ENCODE peak calls at places on chromosomes 16 and 17, in ten cellular contexts. P is mucosa of descending colon, R is psoas muscle, C is stomach, O is PC-9, Z is cardiac muscle cell, V is A549, F is K562, Q is GM23248, K is heart right ventricle. T is an unnamed sample. For H3K4me1, the result is how much of the 10 kb centered on the place peaks cover.

GRCh38 chr17:33986566-33986965 is 268.5 kb upstream of the CCL2 start:
- DNase-seq in P (no peak), R (no peak), C (no peak), O (no peak), Z (no peak), V (no peak), F (no peak), Q (no peak), K (no peak), T (no peak)

GRCh38 chr17:7841309-7841621 is 7.2 kb downstream of the KDM6B start:
- DNase-seq in P (no peak), R (no peak), C (no peak), O (no peak), Z (peak), V (no peak), F (no peak), Q (no peak), K (no peak), T (peak)

GRCh38 chr16:715448-716249 is 731 bp downstream of the METRN start:
- DNase-seq in P (no peak), R (no peak), C (no peak), O (peak), Z (peak), V (peak), F (peak), Q (peak), K (no peak), T (peak)

GRCh38 chr17:751269-752001 is 629 bp downstream of the GEMIN4 start:
- DNase-seq in P (peak), R (peak), C (peak), O (peak), Z (peak), V (peak), F (no peak), Q (peak), K (peak), T (no peak)

GRCh38 chr16:67186550-67186950 is 2.8 kb upstream of the MATCAP1 start:
- DNase-seq in P (no peak), R (no peak), C (no peak), O (peak), Z (no peak), V (no peak), F (no peak), Q (peak), K (no peak), T (no peak)

GRCh38 chr16:22318690-22319358 is 21.6 kb downstream of the POLR3E start:
- DNase-seq in P (no peak), R (no peak), C (peak), O (peak), Z (no peak), V (peak), F (peak), Q (peak), K (no peak), T (peak)

GRCh38 chr16:7835032-7835431 is 502.4 kb downstream of the RBFOX1 start:
- DNase-seq in P (no peak), R (no peak), C (no peak), O (no peak), Z (no peak), V (no peak), F (no peak), Q (no peak), K (no peak), T (no peak)

GRCh38 chr17:38463451-38463858 is 35.2 kb downstream of the ARHGAP23 start:
- DNase-seq in P (no peak), R (no peak), C (no peak), O (no peak), Z (no peak), V (no peak), F (no peak), Q (peak), K (peak), T (no peak)

GRCh38 chr17:9622961-9623360 is 22.4 kb upstream of the USP43 start:
- DNase-seq in P (no peak), R (no peak), C (no peak), O (no peak), Z (no peak), V (no peak), F (no peak), Q (no peak), K (no peak), T (no peak)

GRCh38 chr17:21374455-21375161 is 1.5 kb upstream of the KCNJ12 start:
- DNase-seq in P (no peak), R (no peak), C (no peak), O (no peak), Z (no peak), V (peak), F (no peak), Q (no peak), K (no peak), T (no peak)

GRCh38 chr16:84741351-84741791 is 41.6 kb downstream of the USP10 start:
- DNase-seq in P (no peak), R (no peak), C (no peak), O (no peak), Z (no peak), V (no peak), F (no peak), Q (peak), K (no peak), T (no peak)

GRCh38 chr17:77318021-77318420 is 177.3 kb downstream of the SEC14L1 start:
- DNase-seq in P (peak), R (no peak), C (no peak), O (no peak), Z (no peak), V (no peak), F (no peak), Q (no peak), K (no peak), T (no peak)

GRCh38 chr16:55588799-55589198 is 22.3 kb downstream of the CAPNS2 start:
- DNase-seq in P (no peak), R (no peak), C (no peak), O (no peak), Z (no peak), V (no peak), F (no peak), Q (no peak), K (no peak), T (no peak)

GRCh38 chr16:4868046-4868445 is 20.8 kb downstream of the UBN1 start:
- DNase-seq in P (no peak), R (no peak), C (no peak), O (no peak), Z (no peak), V (no peak), F (no peak), Q (no peak), K (no peak), T (no peak)

GRCh38 chr16:15792563-15792971 is 64.3 kb downstream of the MYH11 start:
- DNase-seq in P (no peak), R (no peak), C (no peak), O (no peak), Z (no peak), V (no peak), F (no peak), Q (no peak), K (no peak), T (peak)
- H3K4me1 ChIP-seq in P (under half), R (under half), C (half or more), O (under half), Z (under half), V (under half), F (under half), Q (under half), K (under half), T (under half)

DNA sequence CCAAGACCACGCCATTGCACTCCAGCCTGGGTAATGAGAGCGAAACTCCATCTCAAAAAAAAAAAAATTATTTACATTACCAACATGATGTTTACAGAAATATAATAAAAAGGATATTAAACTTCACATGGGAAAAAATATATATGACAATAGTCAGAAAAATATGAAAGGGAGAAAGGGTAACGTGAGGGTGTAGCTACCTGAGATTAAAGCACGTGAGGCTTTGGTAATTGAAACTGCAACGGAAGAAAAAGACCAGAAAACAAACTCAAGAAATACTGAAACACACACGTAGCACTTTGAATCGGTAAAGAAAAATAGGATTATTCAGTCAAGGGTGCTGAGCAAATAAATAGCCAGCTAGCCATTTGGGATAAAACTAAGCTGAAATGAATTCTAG is 53.6 kb downstream of the CYTH1 start:
- DNase-seq in P (no peak), R (no peak), C (no peak), O (no peak), Z (no peak), V (no peak), F (no peak), Q (no peak), K (no peak), T (no peak)
- H3K4me3 ChIP-seq in P (no peak), R (no peak), C (no peak), O (no peak), Z (no peak), V (no peak), F (no peak), Q (no peak), K (no peak), T (no peak)

GRCh38 chr16:75258807-75259141 is 7.3 kb upstream of the BCAR1 start:
- DNase-seq in P (no peak), R (no peak), C (no peak), O (no peak), Z (no peak), V (no peak), F (no peak), Q (no peak), K (no peak), T (no peak)

GRCh38 chr16:75254359-75254837 is 3.0 kb upstream of the BCAR1 start:
- DNase-seq in P (no peak), R (peak), C (no peak), O (no peak), Z (no peak), V (peak), F (no peak), Q (peak), K (peak), T (no peak)

GRCh38 chr16:75256059-75256870 is 4.8 kb upstream of the BCAR1 start:
- DNase-seq in P (no peak), R (peak), C (peak), O (no peak), Z (peak), V (no peak), F (peak), Q (peak), K (peak), T (no peak)

GRCh38 chr16:75257886-75258806 is 6.7 kb upstream of the BCAR1 start:
- DNase-seq in P (no peak), R (peak), C (no peak), O (no peak), Z (no peak), V (no peak), F (no peak), Q (no peak), K (no peak), T (no peak)

DNA sequence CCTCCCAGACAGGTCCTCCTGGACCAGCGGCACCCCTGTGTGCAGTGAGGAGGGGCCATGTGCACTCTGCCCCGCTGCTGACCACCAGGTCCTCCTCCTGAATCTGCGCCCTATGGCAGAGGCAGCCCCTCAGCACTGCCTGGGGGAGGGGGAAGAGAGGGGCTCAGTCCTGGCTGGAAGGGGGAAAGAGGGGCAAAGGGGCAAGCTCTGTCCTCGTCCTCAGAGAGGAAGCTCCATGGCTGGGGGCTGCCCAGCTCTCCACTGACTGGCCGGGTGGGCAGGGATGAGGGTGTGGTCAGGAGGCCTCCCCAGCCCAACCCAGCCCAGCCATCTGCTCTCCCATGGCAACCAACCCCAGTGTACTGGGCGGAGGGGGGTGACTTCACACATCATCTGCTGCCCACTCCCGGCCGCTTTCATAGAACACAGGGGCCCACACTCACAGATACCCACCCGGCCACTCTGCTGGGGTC is 5.5 kb upstream of the BCAR1 start:
- DNase-seq in P (peak), R (peak), C (peak), O (no peak), Z (no peak), V (no peak), F (peak), Q (peak), K (peak), T (peak)
- H3K4me1 ChIP-seq in P (under half), R (half or more), C (half or more), O (under half), Z (half or more), V (half or more), F (half or more), Q (half or more), K (half or more), T (under half)

GRCh38 chr17:40563371-40564052 is 1.8 kb downstream of the CCR7 start:
- DNase-seq in P (no peak), R (no peak), C (peak), O (no peak), Z (no peak), V (no peak), F (no peak), Q (no peak), K (no peak), T (no peak)
- H3K4me3 ChIP-seq in P (no peak), R (no peak), C (no peak), O (no peak), Z (no peak), V (no peak), F (no peak), Q (no peak), K (no peak), T (no peak)

GRCh38 chr17:40447148-40447644 is 3.9 kb downstream of the IGFBP4 start:
- DNase-seq in P (no peak), R (peak), C (no peak), O (no peak), Z (no peak), V (no peak), F (no peak), Q (no peak), K (peak), T (no peak)
- H3K4me1 ChIP-seq in P (half or more), R (under half), C (half or more), O (under half), Z (under half), V (half or more), F (under half), Q (half or more), K (half or more), T (under half)

GRCh38 chr17:48994548-48995331 is 2.4 kb upstream of the IGF2BP1 start:
- DNase-seq in P (no peak), R (no peak), C (no peak), O (no peak), Z (no peak), V (peak), F (no peak), Q (no peak), K (no peak), T (no peak)

GRCh38 chr17:48996696-48997102 is 486 bp upstream of the IGF2BP1 start:
- DNase-seq in P (no peak), R (no peak), C (no peak), O (no peak), Z (no peak), V (no peak), F (no peak), Q (no peak), K (no peak), T (no peak)

GRCh38 chr17:48997103-48997826 is at the start of gene IGF2BP1:
- DNase-seq in P (no peak), R (no peak), C (no peak), O (peak), Z (peak), V (peak), F (peak), Q (peak), K (no peak), T (peak)

GRCh38 chr17:48995332-48995870 is 1.8 kb upstream of the IGF2BP1 start:
- DNase-seq in P (no peak), R (no peak), C (no peak), O (no peak), Z (peak), V (peak), F (peak), Q (peak), K (no peak), T (peak)

GRCh38 chr17:48995871-48996695 is 1.1 kb upstream of the IGF2BP1 start:
- DNase-seq in P (no peak), R (no peak), C (no peak), O (no peak), Z (peak), V (peak), F (peak), Q (peak), K (no peak), T (peak)
- H3K4me3 ChIP-seq in P (no peak), R (peak), C (no peak), O (peak), Z (peak), V (peak), F (peak), Q (peak), K (no peak), T (peak)

GRCh38 chr16:2151188-2152091 is 3.0 kb downstream of the RAB26 start:
- DNase-seq in P (peak), R (no peak), C (no peak), O (no peak), Z (no peak), V (peak), F (no peak), Q (no peak), K (no peak), T (peak)
- H3K4me1 ChIP-seq in P (half or more), R (half or more), C (half or more), O (under half), Z (under half), V (half or more), F (half or more), Q (under half), K (half or more), T (under half)

DNA sequence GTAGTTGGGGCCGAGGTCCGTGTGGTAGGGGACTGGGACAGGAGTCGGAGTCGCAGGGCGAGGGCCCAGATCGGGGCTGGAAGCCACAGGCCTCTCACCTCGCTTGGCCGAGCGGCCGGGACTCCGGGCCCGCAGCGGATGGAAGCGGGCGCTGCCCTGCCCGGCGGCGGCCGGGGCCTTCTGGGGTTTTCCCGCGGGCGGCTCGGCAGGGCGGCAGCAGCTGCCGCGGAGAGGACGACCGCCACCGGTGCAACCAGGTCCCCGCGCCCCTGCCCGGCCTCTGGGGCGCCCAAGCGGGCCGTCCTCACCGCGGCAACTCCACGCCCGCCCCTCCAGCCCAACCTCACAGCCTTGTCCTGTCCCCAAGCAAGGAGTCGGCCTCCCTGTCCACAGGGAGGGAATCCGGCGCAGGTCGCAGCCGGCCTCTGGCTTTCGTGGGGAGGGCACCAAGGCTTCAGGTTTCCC is 15.6 kb upstream of the UTP6 start:
- DNase-seq in P (no peak), R (no peak), C (peak), O (no peak), Z (no peak), V (no peak), F (no peak), Q (no peak), K (no peak), T (no peak)
- H3K4me3 ChIP-seq in P (no peak), R (peak), C (peak), O (no peak), Z (no peak), V (no peak), F (no peak), Q (no peak), K (no peak), T (no peak)

T was measured in BE2C.